ENCODE peak calls at places on chromosomes 5 and 9, in seven cellular contexts. T is A549; L is H4; K is activated naive CD4-positive, alpha-beta T cell; D is osteocyte; Q is AG04450; I is GM12878. Y is an unnamed sample.

GRCh38 chr5:131974956-131975726 is 29.7 kb upstream of the MEIKIN start:
- DNase-seq in T (no peak), L (no peak), Q (no peak), D (peak), K (no peak), I (no peak), Y (no peak)

GRCh38 chr5:35438288-35438687 is 179.4 kb upstream of the SPEF2 start:
- DNase-seq in I (no peak), D (no peak), Q (no peak), L (no peak), K (no peak), T (no peak), Y (no peak)

GRCh38 chr5:6593148-6594016 is 39.5 kb downstream of the NSUN2 start:
- DNase-seq in L (no peak), K (no peak), I (no peak), Q (no peak), D (peak), T (no peak), Y (no peak)

GRCh38 chr5:102850503-102850902 is 95.4 kb downstream of the PAM start:
- DNase-seq in I (no peak), Q (no peak), T (no peak), L (no peak), K (no peak), D (no peak), Y (no peak)

GRCh38 chr5:176737746-176738699 is 72.3 kb upstream of the UNC5A start:
- DNase-seq in T (no peak), I (no peak), D (peak), L (no peak), K (no peak), Q (no peak), Y (no peak)

GRCh38 chr5:17001418-17001817 is 65.3 kb upstream of the MYO10 start:
- DNase-seq in L (no peak), Q (no peak), T (no peak), I (no peak), K (no peak), D (no peak), Y (no peak)

GRCh38 chr9:124780060-124780756 is 3.3 kb downstream of the OLFML2A start:
- DNase-seq in Q (no peak), I (no peak), D (peak), T (no peak), K (no peak), L (no peak), Y (no peak)

GRCh38 chr9:95406114-95406513 is 88.6 kb upstream of the FANCC start:
- DNase-seq in L (no peak), T (no peak), I (no peak), D (no peak), Q (no peak), K (no peak), Y (no peak)

GRCh38 chr5:158966691-158967090 is 133.0 kb downstream of the EBF1 start:
- DNase-seq in K (no peak), D (no peak), L (no peak), Q (no peak), I (no peak), T (no peak), Y (no peak)

GRCh38 chr9:76571288-76572204 is 112.6 kb downstream of the GCNT1 start:
- DNase-seq in T (no peak), D (no peak), K (no peak), Q (no peak), L (no peak), I (peak), Y (no peak)

GRCh38 chr9:138028596-138028995 is 151.0 kb downstream of the CACNA1B start:
- DNase-seq in K (no peak), T (no peak), Q (no peak), L (no peak), I (no peak), D (no peak), Y (no peak)

GRCh38 chr5:117794847-117795246 is 1193.5 kb downstream of the DTWD2 start:
- DNase-seq in T (no peak), Q (no peak), L (no peak), I (no peak), D (no peak), K (no peak), Y (no peak)

GRCh38 chr9:117191504-117192375 is 223.1 kb downstream of the ASTN2 start:
- DNase-seq in L (no peak), T (no peak), Q (no peak), I (no peak), K (no peak), D (no peak), Y (no peak)

GRCh38 chr9:132752877-132753592 is 82.8 kb downstream of the GTF3C4 start:
- DNase-seq in D (no peak), T (no peak), K (no peak), Q (no peak), I (no peak), L (peak), Y (no peak)

GRCh38 chr9:136696502-136696901 is 9.2 kb upstream of the AGPAT2 start:
- DNase-seq in Q (no peak), K (no peak), T (no peak), I (no peak), D (no peak), L (no peak), Y (no peak)

Y was measured in epithelial cell of proximal tubule.